ENCODE peak calls at places on chromosomes 7 and 10, in four cellular contexts. V is lung; S is heart right ventricle; X is CD4-positive, alpha-beta T cell. H is an unnamed sample.
A peak's percentile ranks its signal among the peaks of the same experiment; 100 is the strongest.

GRCh38 chr7:88312061-88312663 is 5.5 kb upstream of the STEAP4 start:
- DNase-seq in V (peak; percentile 38), S (peak; percentile 76), X (no peak), H (no peak)

GRCh38 chr7:16841681-16842080 is 36.9 kb upstream of the AGR2 start:
- DNase-seq in V (no peak), S (no peak), X (no peak), H (no peak)

GRCh38 chr7:91162415-91162814 is 101.8 kb upstream of the FZD1 start:
- DNase-seq in V (no peak), S (no peak), X (no peak), H (no peak)

GRCh38 chr7:112495820-112496462 is 15.2 kb downstream of the LSMEM1 start:
- DNase-seq in V (no peak), S (peak; percentile 52), X (peak; percentile 9), H (peak; percentile 44)

GRCh38 chr10:130108934-130109604 is 1.6 kb downstream of the C10orf143 start:
- DNase-seq in V (no peak), S (no peak), X (no peak), H (no peak)

GRCh38 chr10:6647811-6648526 is 67.9 kb upstream of the PRKCQ start:
- DNase-seq in V (peak; percentile 44), S (peak; percentile 10), X (peak; percentile 57), H (peak; percentile 69)

GRCh38 chr7:25849361-25850184 is 302.4 kb upstream of the NFE2L3 start:
- DNase-seq in V (no peak), S (peak; percentile 67), X (no peak), H (no peak)

GRCh38 chr10:131681122-131681521 is 219.7 kb upstream of the PPP2R2D start:
- DNase-seq in V (no peak), S (no peak), X (no peak), H (no peak)

GRCh38 chr7:94228678-94229077 is 166.0 kb upstream of the COL1A2 start:
- DNase-seq in V (no peak), S (no peak), X (no peak), H (no peak)

GRCh38 chr10:131041361-131041916 is 270.1 kb downstream of the TCERG1L start:
- DNase-seq in V (no peak), S (no peak), X (no peak), H (no peak)

GRCh38 chr7:2143450-2143849 is 89.3 kb downstream of the MAD1L1 start:
- DNase-seq in V (no peak), S (no peak), X (no peak), H (no peak)

GRCh38 chr7:116340201-116340847 is 130.0 kb downstream of the TES start:
- DNase-seq in V (no peak), S (no peak), X (no peak), H (no peak)

GRCh38 chr7:153407291-153408046 is 644.7 kb upstream of the DPP6 start:
- DNase-seq in V (no peak), S (no peak), X (no peak), H (no peak)

GRCh38 chr10:1156616-1156886 is 100.4 kb downstream of the WDR37 start:
- DNase-seq in V (no peak), S (no peak), X (no peak), H (no peak)

DNA sequence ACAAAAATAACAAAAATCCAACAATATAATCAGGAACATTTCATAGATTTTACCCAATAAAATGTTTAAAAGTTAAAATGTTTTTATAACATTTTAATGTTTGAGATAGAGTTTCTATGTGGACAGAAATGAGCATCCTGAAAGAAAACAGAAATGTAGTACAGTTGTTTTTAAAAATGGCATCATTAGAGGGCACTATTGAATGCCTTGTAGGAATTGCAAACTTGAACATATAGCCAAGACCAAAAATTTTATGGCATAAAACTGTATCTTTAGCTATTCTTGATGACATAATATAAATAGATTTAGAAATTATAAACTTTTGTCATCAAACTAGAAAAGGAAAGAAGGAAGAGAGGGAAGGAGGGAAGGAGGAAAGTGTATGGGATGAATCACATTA is 1372.7 kb downstream of the GATA3 start:
- DNase-seq in V (no peak), S (no peak), X (no peak), H (no peak)
- TF ChIP-seq CTCF in V (no peak), S (no peak), X (no peak), H (no peak)

GRCh38 chr7:105619590-105619989 is 38.3 kb upstream of the EFCAB10 start:
- DNase-seq in V (no peak), S (no peak), X (no peak), H (no peak)
- H3K27me3 ChIP-seq in V (no peaks in the 10 kb centered on the region), S (no peaks in the 10 kb centered on the region), X (no peaks in the 10 kb centered on the region), H (no peaks in the 10 kb centered on the region)

GRCh38 chr10:103758294-103758681 is 97.1 kb downstream of the SH3PXD2A start:
- DNase-seq in V (no peak), S (no peak), X (no peak), H (no peak)

GRCh38 chr10:103757531-103758293 is 97.7 kb downstream of the SH3PXD2A start:
- DNase-seq in V (no peak), S (peak; percentile 67), X (no peak), H (peak; percentile 66)

GRCh38 chr10:103756277-103756869 is 99.0 kb downstream of the SH3PXD2A start:
- DNase-seq in V (no peak), S (no peak), X (no peak), H (no peak)

GRCh38 chr10:103761075-103761920 is 94.1 kb downstream of the SH3PXD2A start:
- DNase-seq in V (no peak), S (no peak), X (no peak), H (no peak)

GRCh38 chr10:103759100-103759781 is 96.1 kb downstream of the SH3PXD2A start:
- DNase-seq in V (no peak), S (peak; percentile 85), X (no peak), H (peak; percentile 73)
- TF ChIP-seq CTCF in V (no peak), S (no peak), X (no peak), H (no peak)

DNA sequence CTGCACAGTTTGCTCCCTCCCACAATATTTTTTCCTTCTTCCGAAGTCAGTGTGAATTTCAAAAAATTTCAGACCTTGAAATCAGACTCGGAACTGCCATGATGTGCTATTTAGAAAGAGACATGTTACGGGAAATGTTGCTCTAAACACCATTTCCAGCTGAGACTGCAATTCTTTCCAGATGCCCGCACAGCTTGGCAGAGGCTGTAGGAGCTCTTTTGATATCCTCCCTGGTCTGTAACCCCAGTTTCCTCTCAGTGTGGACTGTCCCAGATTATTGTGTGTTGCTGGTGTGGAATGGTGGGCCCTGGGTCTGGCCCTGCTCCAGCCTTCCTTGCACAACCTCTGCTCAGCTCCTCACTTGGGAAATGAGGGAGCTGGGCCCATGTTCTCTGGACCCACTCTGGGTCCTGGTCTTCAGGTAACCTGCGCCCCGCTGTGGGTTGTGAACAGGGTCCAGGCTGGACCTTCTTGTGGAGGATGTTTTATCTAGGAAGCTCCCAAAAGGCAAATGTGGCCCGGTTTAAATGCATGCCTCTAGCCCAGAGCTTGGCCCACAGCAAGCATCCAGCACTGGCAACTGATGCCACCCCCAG is 172.8 kb upstream of the CXCL12 start:
- DNase-seq in V (no peak), S (no peak), X (no peak), H (no peak)
- H3K27me3 ChIP-seq in V (no peaks in the 10 kb centered on the region), S (peaks cover 11% of the 10 kb centered on the region), X (no peaks in the 10 kb centered on the region), H (no peaks in the 10 kb centered on the region)

GRCh38 chr10:102432162-102432950 is at the start of gene CUEDC2:
- DNase-seq in V (peak; percentile 98), S (peak; percentile 97), X (peak; percentile 97), H (peak; percentile 98)
- TF ChIP-seq CTCF in V (no peak), S (no peak), X (no peak), H (peak; percentile 43)

GRCh38 chr10:133246236-133246626 is 8.6 kb downstream of the VENTX start:
- DNase-seq in V (no peak), S (no peak), X (no peak), H (no peak)

GRCh38 chr10:133245439-133246235 is 8.0 kb downstream of the VENTX start:
- DNase-seq in V (no peak), S (no peak), X (no peak), H (no peak)

GRCh38 chr10:133241501-133242205 is 4.0 kb downstream of the VENTX start:
- DNase-seq in V (no peak), S (no peak), X (no peak), H (no peak)

GRCh38 chr10:133242611-133243356 is 5.1 kb downstream of the VENTX start:
- DNase-seq in V (no peak), S (no peak), X (no peak), H (no peak)

GRCh38 chr10:133243593-133243992 is 5.9 kb downstream of the VENTX start:
- DNase-seq in V (no peak), S (no peak), X (no peak), H (no peak)
- H3K27me3 ChIP-seq in V (peaks cover 17% of the 10 kb centered on the region), S (peaks cover 97% of the 10 kb centered on the region), X (peaks cover 39% of the 10 kb centered on the region), H (peaks cover 43% of the 10 kb centered on the region)

DNA sequence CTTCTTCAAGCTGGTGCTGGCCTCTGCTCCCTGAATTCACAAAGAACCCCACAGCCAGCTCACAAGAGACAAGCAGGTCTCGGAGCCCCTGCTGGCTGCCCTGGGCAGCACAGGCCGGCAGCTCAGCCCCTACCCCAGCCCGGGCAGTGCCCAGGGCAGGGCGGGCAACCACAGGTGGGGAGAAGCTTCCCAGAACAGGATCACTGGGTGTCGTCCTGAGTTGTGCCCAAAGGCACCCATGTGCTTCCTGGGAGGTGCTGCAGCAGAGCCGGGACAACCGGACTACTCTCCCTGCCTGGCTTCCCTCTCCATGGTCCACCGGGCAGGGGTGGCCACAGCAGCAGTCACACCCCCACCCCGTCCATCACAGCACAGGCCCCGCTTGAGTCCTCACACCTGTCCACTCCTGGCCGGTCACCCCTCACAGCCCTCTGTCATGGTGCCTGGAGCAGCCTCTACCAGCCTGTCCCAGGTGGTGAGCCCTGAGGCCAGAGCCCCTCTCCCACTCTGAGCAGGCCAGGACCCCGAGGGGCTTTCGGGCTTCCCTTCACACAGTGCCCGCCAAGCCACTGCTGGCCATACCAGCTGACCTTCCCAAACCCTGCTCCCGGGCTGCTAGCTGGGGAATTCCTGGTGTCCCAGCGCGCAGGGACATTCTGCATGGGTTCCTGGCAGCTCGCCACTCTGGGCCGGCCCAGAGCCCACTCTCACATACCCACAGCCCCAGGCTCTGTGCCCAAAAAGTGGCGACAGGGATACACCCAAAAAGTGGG is 3.1 kb downstream of the RASGEF1A start:
- DNase-seq in V (no peak), S (no peak), X (no peak), H (no peak)
- TF ChIP-seq CTCF in V (no peak), S (no peak), X (no peak), H (peak; percentile 17)